ENCODE peak calls at places on chromosomes 12 and 14, in eight cellular contexts. A is activated T-helper 1 cell treated with Interleukin-2 at 50 U/mL for 16 hours; L is nucleus accumbens; B is stimulated activated CD4-positive, alpha-beta T cell treated with anti-CD3 and anti-CD28 coated beads, Interleukin-2, amount 100 ng/mL, for 4 hours; W is HFF-Myc; D is Calu3; J is kidney glomerular epithelial cell; Z is WERI-Rb-1. Y is an unnamed sample.

GRCh38 chr14:67541448-67542387 is 8.6 kb downstream of the PLEKHH1 start:
- DNase-seq in D (peak; percentile 31), W (no peak), B (no peak), L (no peak), Z (no peak), J (no peak), A (no peak), Y (no peak)

GRCh38 chr14:54322668-54323380 is 74.0 kb upstream of the CDKN3 start:
- DNase-seq in A (no peak), B (no peak), D (no peak), W (no peak), L (no peak), Z (no peak), J (no peak), Y (no peak)

GRCh38 chr12:46214668-46215429 is 54.0 kb downstream of the SLC38A1 start:
- DNase-seq in W (no peak), J (no peak), B (peak; percentile 66), D (no peak), Z (no peak), A (peak; percentile 70), L (no peak), Y (peak; percentile 83)

GRCh38 chr12:121301876-121302275 is 5.4 kb upstream of the CAMKK2 start:
- DNase-seq in W (no peak), Z (no peak), L (no peak), A (no peak), J (no peak), B (no peak), D (no peak), Y (no peak)

GRCh38 chr12:121861549-121862254 is 3.0 kb upstream of the HPD start:
- DNase-seq in B (no peak), W (no peak), L (no peak), J (no peak), D (no peak), Z (peak; percentile 37), A (no peak), Y (no peak)

GRCh38 chr12:100790558-100790957 is 4.0 kb upstream of the ANO4 start:
- DNase-seq in A (no peak), L (no peak), B (no peak), W (no peak), D (no peak), Z (no peak), J (no peak), Y (no peak)

GRCh38 chr12:92955997-92956663 is 27.0 kb upstream of the EEA1 start:
- DNase-seq in J (peak; percentile 63), Z (no peak), A (no peak), B (no peak), L (no peak), D (no peak), W (no peak), Y (no peak)

GRCh38 chr12:54032220-54032619 is 630 bp upstream of the HOXC5 start:
- DNase-seq in A (no peak), L (no peak), Z (no peak), B (no peak), D (no peak), J (no peak), W (no peak), Y (no peak)

GRCh38 chr12:100741084-100741711 is 53.4 kb upstream of the ANO4 start:
- DNase-seq in D (peak; percentile 27), A (no peak), L (no peak), J (peak; percentile 15), W (peak; percentile 3), B (no peak), Z (no peak), Y (no peak)

Y was measured in T-helper 22 cell.